ENCODE peak calls at places on chromosomes 2 and 18, in eight cellular contexts. N, Y, D, K, P, F, Z and O are unnamed samples.

GRCh38 chr2:29238497-29238896 is 123.3 kb downstream of the CLIP4 start:
- DNase-seq in N (peak; percentile 29), Y (peak; percentile 71), D (no peak), K (peak; percentile 14), P (no peak), F (peak; percentile 51), Z (peak; percentile 63), O (no peak)

GRCh38 chr18:76846217-76846616 is 23.9 kb downstream of the ZNF236 start:
- DNase-seq in N (no peak), Y (no peak), D (no peak), K (no peak), P (no peak), F (no peak), Z (no peak), O (no peak)

GRCh38 chr2:74080346-74080745 is 67.4 kb downstream of the BOLA3 start:
- DNase-seq in N (no peak), Y (no peak), D (no peak), K (no peak), P (no peak), F (no peak), Z (no peak), O (peak; percentile 3)

GRCh38 chr2:64698068-64698645 is 44.4 kb upstream of the SERTAD2 start:
- DNase-seq in N (no peak), Y (no peak), D (no peak), K (no peak), P (no peak), F (no peak), Z (no peak), O (no peak)

GRCh38 chr2:73163522-73164367 is 38.6 kb upstream of the NOTO start:
- DNase-seq in N (peak; percentile 86), Y (peak; percentile 81), D (peak; percentile 50), K (peak; percentile 57), P (no peak), F (peak; percentile 74), Z (peak; percentile 79), O (peak; percentile 57)

GRCh38 chr2:12717988-12718661 is 1.4 kb downstream of the TRIB2 start:
- DNase-seq in N (peak; percentile 67), Y (peak; percentile 60), D (no peak), K (peak; percentile 68), P (peak; percentile 53), F (peak; percentile 32), Z (peak; percentile 65), O (peak; percentile 46)

GRCh38 chr2:84888401-84889276 is 7.8 kb upstream of the TRABD2A start:
- DNase-seq in N (peak; percentile 80), Y (no peak), D (no peak), K (peak; percentile 80), P (no peak), F (no peak), Z (peak; percentile 82), O (peak; percentile 70)

GRCh38 chr2:201882353-201883095 is 76.2 kb downstream of the CDK15 start:
- DNase-seq in N (no peak), Y (peak; percentile 47), D (no peak), K (peak; percentile 60), P (peak; percentile 61), F (no peak), Z (peak; percentile 75), O (no peak)

GRCh38 chr2:163755366-163755765 is 19.6 kb upstream of the FIGN start:
- DNase-seq in N (no peak), Y (no peak), D (no peak), K (no peak), P (no peak), F (no peak), Z (no peak), O (no peak)

GRCh38 chr2:196591621-196592022 is 47.9 kb upstream of the CCDC150 start:
- DNase-seq in N (no peak), Y (no peak), D (no peak), K (no peak), P (no peak), F (no peak), Z (no peak), O (no peak)

GRCh38 chr2:3201296-3201695 is 176.3 kb downstream of the EIPR1 start:
- DNase-seq in N (no peak), Y (no peak), D (no peak), K (no peak), P (no peak), F (no peak), Z (no peak), O (no peak)

GRCh38 chr18:47286776-47287410 is 35.4 kb upstream of the SKOR2 start:
- DNase-seq in N (no peak), Y (no peak), D (no peak), K (no peak), P (no peak), F (no peak), Z (no peak), O (no peak)

GRCh38 chr18:9792565-9793226 is 84.6 kb downstream of the RAB31 start:
- DNase-seq in N (no peak), Y (peak; percentile 33), D (no peak), K (peak; percentile 21), P (no peak), F (no peak), Z (no peak), O (peak; percentile 25)

GRCh38 chr2:121355488-121355887 is 70.5 kb upstream of the TFCP2L1 start:
- DNase-seq in N (no peak), Y (peak; percentile 53), D (no peak), K (no peak), P (no peak), F (no peak), Z (no peak), O (no peak)

GRCh38 chr2:121977326-121977725 is 221.9 kb downstream of the TSN start:
- DNase-seq in N (no peak), Y (no peak), D (no peak), K (no peak), P (no peak), F (no peak), Z (peak; percentile 20), O (no peak)

GRCh38 chr18:12497296-12497695 is 89.6 kb downstream of the PRELID3A start:
- DNase-seq in N (no peak), Y (peak; percentile 12), D (no peak), K (no peak), P (no peak), F (no peak), Z (no peak), O (no peak)
- H3K36me3 ChIP-seq in N (no peaks in the 10 kb centered on the region), Y (peaks cover 4% of the 10 kb centered on the region), D (peaks cover 29% of the 10 kb centered on the region), K (peaks cover 19% of the 10 kb centered on the region), P (no peaks in the 10 kb centered on the region), F (no peaks in the 10 kb centered on the region), Z (peaks cover 21% of the 10 kb centered on the region), O (no peaks in the 10 kb centered on the region)

GRCh38 chr2:46967990-46968647 is 52.5 kb upstream of the MCFD2 start:
- DNase-seq in N (peak; percentile 90), Y (peak; percentile 87), D (peak; percentile 70), K (peak; percentile 68), P (peak; percentile 91), F (peak; percentile 76), Z (peak; percentile 99), O (no peak)

GRCh38 chr2:46963210-46963609 is 47.6 kb upstream of the MCFD2 start:
- DNase-seq in N (no peak), Y (no peak), D (no peak), K (no peak), P (no peak), F (no peak), Z (no peak), O (no peak)

GRCh38 chr2:46963961-46964673 is 48.5 kb upstream of the MCFD2 start:
- DNase-seq in N (no peak), Y (peak; percentile 41), D (no peak), K (no peak), P (no peak), F (no peak), Z (peak; percentile 57), O (no peak)

GRCh38 chr2:46964835-46965560 is 49.4 kb upstream of the MCFD2 start:
- DNase-seq in N (no peak), Y (peak; percentile 87), D (no peak), K (no peak), P (no peak), F (peak; percentile 38), Z (no peak), O (no peak)

GRCh38 chr2:46966576-46966975 is 51.0 kb upstream of the MCFD2 start:
- DNase-seq in N (no peak), Y (peak; percentile 38), D (no peak), K (no peak), P (no peak), F (no peak), Z (no peak), O (no peak)
- H3K4me1 ChIP-seq in N (peaks cover 9% of the 10 kb centered on the region), Y (peaks cover 76% of the 10 kb centered on the region), D (peaks cover 33% of the 10 kb centered on the region), K (peaks cover 35% of the 10 kb centered on the region), P (peaks cover 10% of the 10 kb centered on the region), F (peaks cover 64% of the 10 kb centered on the region), Z (peaks cover 74% of the 10 kb centered on the region), O (no peaks in the 10 kb centered on the region)

GRCh38 chr2:113967272-113967671 is 77.4 kb downstream of the ACTR3 start:
- DNase-seq in N (no peak), Y (no peak), D (no peak), K (no peak), P (no peak), F (no peak), Z (no peak), O (no peak)
- H3K36me3 ChIP-seq in N (no peaks in the 10 kb centered on the region), Y (no peaks in the 10 kb centered on the region), D (peaks cover 6% of the 10 kb centered on the region), K (peaks cover 32% of the 10 kb centered on the region), P (no peaks in the 10 kb centered on the region), F (no peaks in the 10 kb centered on the region), Z (peaks cover 12% of the 10 kb centered on the region), O (peaks cover under 1% of the 10 kb centered on the region)

GRCh38 chr2:96865654-96866053 is 4.2 kb downstream of the SEMA4C start:
- DNase-seq in N (no peak), Y (no peak), D (no peak), K (no peak), P (no peak), F (no peak), Z (no peak), O (no peak)

GRCh38 chr2:96864343-96865091 is 5.4 kb downstream of the SEMA4C start:
- DNase-seq in N (no peak), Y (no peak), D (peak; percentile 80), K (no peak), P (peak; percentile 77), F (no peak), Z (no peak), O (no peak)

GRCh38 chr2:96861074-96861473 is 3.3 kb upstream of the ANKRD39 start:
- DNase-seq in N (no peak), Y (no peak), D (no peak), K (no peak), P (peak; percentile 79), F (no peak), Z (no peak), O (no peak)

GRCh38 chr2:96866149-96866548 is 3.7 kb downstream of the SEMA4C start:
- DNase-seq in N (no peak), Y (no peak), D (no peak), K (no peak), P (no peak), F (no peak), Z (no peak), O (no peak)

DNA sequence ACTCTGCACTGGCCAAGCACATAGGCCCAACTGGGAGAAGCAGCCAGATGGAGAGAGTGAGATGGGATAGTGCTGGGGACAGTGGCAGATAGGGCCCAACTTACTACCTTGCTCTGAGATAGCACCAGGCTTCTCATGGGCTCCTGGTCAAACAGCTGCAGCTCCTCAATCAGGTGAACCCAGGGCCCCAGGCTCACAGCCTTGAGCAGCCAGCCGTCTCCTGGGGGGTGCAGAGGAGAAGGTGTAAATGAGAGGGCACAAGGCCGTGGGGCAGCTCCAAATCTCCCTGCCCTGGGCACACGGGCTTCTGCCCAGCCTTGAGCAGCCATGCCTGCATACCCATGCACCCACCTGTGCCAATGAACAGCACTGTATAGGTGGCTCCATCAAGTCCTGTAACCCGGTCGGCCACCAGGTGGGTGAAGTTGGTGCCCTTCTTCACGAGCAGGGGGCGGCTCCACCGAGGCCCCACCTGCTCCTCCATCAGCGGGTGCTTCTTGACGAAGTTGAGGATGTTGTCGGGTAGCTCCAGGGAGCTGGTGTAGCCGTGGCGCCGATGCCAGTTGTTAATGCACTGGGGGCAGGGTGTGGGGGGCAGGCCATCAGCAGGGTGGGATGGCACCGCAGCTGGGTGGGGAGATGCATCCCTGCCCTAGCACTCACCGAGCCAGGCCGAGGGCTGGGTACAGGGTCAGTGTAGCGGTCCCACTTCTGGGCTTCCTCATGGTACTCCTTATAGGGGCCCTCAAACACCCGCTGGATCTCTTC is 5.9 kb upstream of the ANKRD39 start:
- DNase-seq in N (no peak), Y (no peak), D (peak; percentile 15), K (no peak), P (no peak), F (no peak), Z (no peak), O (no peak)
- H3K4me1 ChIP-seq in N (peaks cover 5% of the 10 kb centered on the region), Y (peaks cover 12% of the 10 kb centered on the region), D (peaks cover 83% of the 10 kb centered on the region), K (peaks cover 25% of the 10 kb centered on the region), P (peaks cover 25% of the 10 kb centered on the region), F (peaks cover 33% of the 10 kb centered on the region), Z (peaks cover 5% of the 10 kb centered on the region), O (peaks cover 20% of the 10 kb centered on the region)